ENCODE peak calls at places on chromosomes 5 and 9, in ten cellular contexts. C is AG08395; P is ascending aorta; D is stimulated activated CD8-positive, alpha-beta memory T cell treated with anti-CD3 and anti-CD28 coated beads, Interleukin-15, amount 100 ng/mL, for 48 hours; W is ELF-1; X is NCI-H2081 treated with DMSO at 0.1 percent for 48 hours; Q is A172; K is CD8-positive, alpha-beta memory T cell; I is mesenteric fat pad; V is GM20000. H is an unnamed sample.

GRCh38 chr9:33170464-33171156 is 3.5 kb upstream of the B4GALT1 start:
- DNase-seq in C (no peak), X (peak), I (no peak), D (no peak), Q (peak), W (peak), K (peak), V (no peak), P (no peak), H (no peak)

GRCh38 chr5:55440188-55440646 is 94.5 kb downstream of the PLPP1 start:
- DNase-seq in W (peak), P (no peak), X (no peak), I (no peak), C (peak), Q (no peak), K (no peak), D (no peak), V (peak), H (no peak)

GRCh38 chr5:14930486-14930885 is 58.9 kb upstream of the ANKH start:
- DNase-seq in C (no peak), W (no peak), D (no peak), P (no peak), K (no peak), X (no peak), I (no peak), Q (no peak), V (no peak), H (no peak)

GRCh38 chr5:140351609-140352334 is 5.4 kb upstream of the HBEGF start:
- DNase-seq in Q (peak), V (peak), I (no peak), K (peak), P (no peak), X (no peak), D (peak), C (peak), W (peak), H (no peak)

GRCh38 chr5:71645030-71645429 is 57.9 kb downstream of the MCCC2 start:
- DNase-seq in K (no peak), I (no peak), W (no peak), X (no peak), D (no peak), C (no peak), V (no peak), Q (no peak), P (no peak), H (no peak)

GRCh38 chr9:78904686-78905085 is 607.8 kb downstream of the PSAT1 start:
- DNase-seq in I (no peak), P (no peak), W (no peak), Q (no peak), V (no peak), X (no peak), D (no peak), K (no peak), C (no peak), H (no peak)

GRCh38 chr9:20526500-20527319 is 95.6 kb downstream of the MLLT3 start:
- DNase-seq in D (no peak), K (no peak), W (no peak), P (no peak), V (no peak), Q (no peak), X (no peak), I (no peak), C (no peak), H (no peak)

GRCh38 chr9:5631021-5631420 is 2.1 kb downstream of the RIC1 start:
- DNase-seq in C (no peak), D (no peak), K (no peak), Q (no peak), V (no peak), P (no peak), X (no peak), I (no peak), W (no peak), H (no peak)

GRCh38 chr9:38066907-38067610 is 2.0 kb downstream of the SHB start:
- DNase-seq in K (no peak), C (no peak), W (no peak), V (peak), I (peak), D (no peak), X (no peak), Q (peak), P (peak), H (no peak)

GRCh38 chr9:87685431-87685830 is 40.5 kb upstream of the CTSL start:
- DNase-seq in V (no peak), P (no peak), W (no peak), K (no peak), C (no peak), X (no peak), I (peak), Q (no peak), D (no peak), H (no peak)

GRCh38 chr5:125126050-125126449 is 379.6 kb upstream of the ZNF608 start:
- DNase-seq in C (no peak), P (no peak), V (no peak), D (no peak), Q (no peak), X (no peak), K (no peak), W (no peak), I (no peak), H (no peak)

GRCh38 chr5:141883184-141883947 is 5.2 kb upstream of the PCDH1 start:
- DNase-seq in Q (no peak), D (no peak), X (no peak), C (peak), I (peak), W (peak), K (no peak), P (no peak), V (no peak), H (no peak)

H was measured in NCI-H187 treated with DMSO at 0.1 percent for 48 hours.